ENCODE peak calls at places on chromosomes 7 and 10, in seven cellular contexts. R, A, B, L, M, F and W are unnamed samples.
A peak's percentile ranks its signal among the peaks of the same experiment; 100 is the strongest.

GRCh38 chr10:66941491-66941890 is 15.7 kb downstream of the LRRTM3 start:
- DNase-seq in R (no peak), A (no peak), B (no peak), L (no peak), M (no peak), F (no peak), W (no peak)

GRCh38 chr7:19111474-19112143 is 5.8 kb downstream of the TWIST1 start:
- DNase-seq in R (no peak), A (no peak), B (peak; percentile 73), L (no peak), M (no peak), F (no peak), W (no peak)

GRCh38 chr7:35761882-35762720 is 38.8 kb upstream of the SEPTIN7 start:
- DNase-seq in R (no peak), A (peak; percentile 63), B (peak; percentile 44), L (no peak), M (no peak), F (no peak), W (no peak)

GRCh38 chr10:14843327-14843988 is 5.4 kb downstream of the HSPA14 start:
- DNase-seq in R (no peak), A (no peak), B (no peak), L (no peak), M (no peak), F (no peak), W (no peak)

GRCh38 chr10:51000164-51000563 is 74.1 kb upstream of the PRKG1 start:
- DNase-seq in R (no peak), A (peak; percentile 24), B (peak; percentile 44), L (no peak), M (peak; percentile 42), F (no peak), W (no peak)

GRCh38 chr10:113104071-113104470 is 154.0 kb downstream of the TCF7L2 start:
- DNase-seq in R (no peak), A (peak; percentile 28), B (peak; percentile 31), L (no peak), M (no peak), F (no peak), W (no peak)

GRCh38 chr7:155755026-155755425 is 57.2 kb downstream of the SHH start:
- DNase-seq in R (no peak), A (no peak), B (no peak), L (no peak), M (no peak), F (no peak), W (no peak)

GRCh38 chr10:131323880-131324279 is 12.4 kb upstream of the TCERG1L start:
- DNase-seq in R (no peak), A (no peak), B (no peak), L (no peak), M (no peak), F (no peak), W (no peak)

GRCh38 chr10:21363753-21364104 is 161.8 kb downstream of the SKIDA1 start:
- DNase-seq in R (no peak), A (no peak), B (no peak), L (no peak), M (peak; percentile 34), F (peak; percentile 4), W (no peak)

GRCh38 chr7:150935149-150935548 is 43.0 kb downstream of the KCNH2 start:
- DNase-seq in R (no peak), A (no peak), B (no peak), L (no peak), M (no peak), F (no peak), W (no peak)

GRCh38 chr10:129605986-129606518 is 139.0 kb downstream of the MGMT start:
- DNase-seq in R (no peak), A (peak; percentile 55), B (no peak), L (peak; percentile 35), M (no peak), F (no peak), W (no peak)

GRCh38 chr10:88262591-88263234 is 320.4 kb downstream of the RNLS start:
- DNase-seq in R (no peak), A (no peak), B (no peak), L (no peak), M (no peak), F (no peak), W (no peak)

GRCh38 chr10:93697207-93697606 is 5.2 kb downstream of the FRA10AC1 start:
- DNase-seq in R (no peak), A (no peak), B (no peak), L (no peak), M (no peak), F (no peak), W (no peak)

GRCh38 chr7:886626-887487 is 10.5 kb downstream of the GET4 start:
- DNase-seq in R (no peak), A (no peak), B (no peak), L (no peak), M (no peak), F (no peak), W (no peak)

GRCh38 chr7:148422028-148422427 is 168.5 kb upstream of the C7orf33 start:
- DNase-seq in R (no peak), A (no peak), B (no peak), L (no peak), M (no peak), F (no peak), W (no peak)

GRCh38 chr10:30586828-30587227 is 42.7 kb downstream of the LYZL2 start:
- DNase-seq in R (no peak), A (no peak), B (no peak), L (no peak), M (no peak), F (no peak), W (no peak)

GRCh38 chr10:2341298-2341697 is 604.0 kb upstream of the ADARB2 start:
- DNase-seq in R (no peak), A (no peak), B (no peak), L (no peak), M (no peak), F (no peak), W (no peak)